ENCODE peak calls at places on chromosomes 2 and 18, in eight cellular contexts. R is transverse colon, I is pancreas, M is AG04450, C is aorta, N is lower lobe of right lung, L is keratinocyte, Y is MM.1S. Z is an unnamed sample. For H3K9me3, the result is how much of the 10 kb centered on the place peaks cover.

GRCh38 chr2:12606472-12607000 is 110.2 kb upstream of the TRIB2 start:
- DNase-seq in Y (no peak), R (no peak), C (no peak), L (no peak), I (no peak), M (no peak), N (no peak), Z (no peak)

GRCh38 chr2:210199186-210199765 is 26.0 kb downstream of the ACADL start:
- DNase-seq in Y (peak), R (no peak), N (no peak), M (no peak), L (no peak), I (no peak), C (no peak), Z (no peak)

GRCh38 chr18:62496262-62496661 is 26.6 kb upstream of the ZCCHC2 start:
- DNase-seq in C (no peak), L (no peak), I (no peak), M (no peak), N (no peak), R (no peak), Y (no peak), Z (no peak)

GRCh38 chr18:26008619-26009018 is 81.8 kb downstream of the SS18 start:
- DNase-seq in C (no peak), M (no peak), I (no peak), Y (no peak), R (no peak), N (no peak), L (no peak), Z (no peak)

GRCh38 chr2:170817999-170818293 is 1.3 kb downstream of the GAD1 start:
- DNase-seq in C (peak), L (no peak), R (no peak), Y (no peak), M (no peak), I (no peak), N (no peak), Z (no peak)

GRCh38 chr18:22710628-22711380 is 222.3 kb upstream of the RBBP8 start:
- DNase-seq in Y (no peak), I (peak), C (peak), M (no peak), R (peak), L (no peak), N (no peak), Z (peak)

GRCh38 chr2:239238839-239239606 is 161.8 kb downstream of the HDAC4 start:
- DNase-seq in L (no peak), R (no peak), C (no peak), N (no peak), I (no peak), M (no peak), Y (no peak), Z (peak)

GRCh38 chr2:203959265-203960034 is 22.9 kb downstream of the ICOS start:
- DNase-seq in R (no peak), C (no peak), M (no peak), L (no peak), I (no peak), Y (no peak), N (no peak), Z (no peak)

GRCh38 chr2:230980468-230980867 is 15.5 kb upstream of the SPATA3 start:
- DNase-seq in N (no peak), C (no peak), M (no peak), L (no peak), Y (no peak), R (no peak), I (no peak), Z (no peak)

GRCh38 chr2:144099746-144100438 is 420.0 kb downstream of the ZEB2 start:
- DNase-seq in C (no peak), M (peak), R (no peak), L (peak), Y (no peak), I (no peak), N (no peak), Z (no peak)

GRCh38 chr2:70995227-70995729 is 605 bp upstream of the TEX261 start:
- DNase-seq in N (no peak), Y (peak), L (no peak), I (no peak), C (no peak), M (no peak), R (peak), Z (no peak)

GRCh38 chr2:162826901-162827300 is 11.7 kb downstream of the KCNH7 start:
- DNase-seq in I (no peak), L (no peak), R (no peak), Y (no peak), C (no peak), N (no peak), M (no peak), Z (no peak)

GRCh38 chr2:136920652-136921333 is 155.4 kb downstream of the THSD7B start:
- DNase-seq in M (no peak), C (no peak), I (no peak), Y (no peak), R (no peak), L (no peak), N (no peak), Z (no peak)

GRCh38 chr2:188909036-188909435 is 65.1 kb upstream of the COL3A1 start:
- DNase-seq in C (no peak), L (no peak), M (peak), N (no peak), I (no peak), Y (no peak), R (no peak), Z (no peak)

GRCh38 chr2:235358981-235359471 is 134.8 kb upstream of the AGAP1 start:
- DNase-seq in M (no peak), L (no peak), R (no peak), C (no peak), I (no peak), Y (peak), N (no peak), Z (no peak)

GRCh38 chr18:75066223-75066622 is 142.7 kb downstream of the PTGR3 start:
- DNase-seq in L (no peak), R (no peak), N (no peak), C (no peak), I (no peak), Y (no peak), M (no peak), Z (no peak)

GRCh38 chr2:178629463-178629862 is 149.2 kb downstream of the PLEKHA3 start:
- DNase-seq in L (no peak), C (no peak), I (no peak), Y (no peak), R (no peak), M (no peak), N (no peak), Z (peak)

GRCh38 chr2:136134126-136134525 is 16.2 kb upstream of the CXCR4 start:
- DNase-seq in I (no peak), R (no peak), M (no peak), N (no peak), Y (no peak), C (no peak), L (no peak), Z (no peak)

GRCh38 chr18:50203801-50204604 is 9.1 kb upstream of the MYO5B start:
- DNase-seq in N (peak), Y (peak), I (peak), M (no peak), L (no peak), C (no peak), R (peak), Z (no peak)

GRCh38 chr2:185817991-185818390 is 79.4 kb downstream of the FSIP2 start:
- DNase-seq in R (no peak), M (no peak), N (no peak), I (no peak), Y (no peak), L (no peak), C (no peak), Z (no peak)

GRCh38 chr2:75053484-75054112 is 95.2 kb downstream of the POLE4 start:
- DNase-seq in N (no peak), L (no peak), R (peak), M (no peak), Y (peak), C (no peak), I (peak), Z (no peak)

GRCh38 chr2:218367415-218368149 is 10.9 kb downstream of the CATIP start:
- DNase-seq in Y (peak), L (no peak), N (peak), C (peak), R (peak), M (no peak), I (peak), Z (peak)

GRCh38 chr2:53033416-53033815 is 734.2 kb upstream of the CHAC2 start:
- DNase-seq in N (no peak), Y (no peak), I (no peak), L (no peak), M (peak), R (no peak), C (no peak), Z (no peak)

GRCh38 chr2:134900151-134900550 is 18.5 kb upstream of the CCNT2 start:
- DNase-seq in N (no peak), I (no peak), M (no peak), R (no peak), Y (no peak), C (no peak), L (no peak), Z (no peak)

GRCh38 chr2:145253492-145253891 is 733.6 kb upstream of the ZEB2 start:
- DNase-seq in M (no peak), R (no peak), Y (no peak), L (no peak), C (no peak), N (no peak), I (no peak), Z (no peak)

GRCh38 chr2:54880428-54880827 is 157.0 kb downstream of the EML6 start:
- DNase-seq in Y (no peak), L (no peak), R (no peak), I (no peak), C (no peak), N (no peak), M (no peak), Z (no peak)

GRCh38 chr2:64779117-64779690 is 125.5 kb upstream of the SERTAD2 start:
- DNase-seq in Y (no peak), M (peak), N (no peak), R (no peak), C (no peak), I (no peak), L (no peak), Z (no peak)

GRCh38 chr2:234091432-234091879 is 41.0 kb downstream of the SPP2 start:
- DNase-seq in I (no peak), L (no peak), C (no peak), Y (no peak), R (no peak), M (no peak), N (no peak), Z (no peak)

GRCh38 chr2:17191223-17191622 is 327.0 kb downstream of the RAD51AP2 start:
- DNase-seq in N (no peak), Y (no peak), I (no peak), M (no peak), C (no peak), L (no peak), R (no peak), Z (no peak)

GRCh38 chr2:44212301-44212700 is 43.6 kb downstream of the PPM1B start:
- DNase-seq in N (no peak), Y (no peak), R (no peak), M (no peak), I (no peak), L (no peak), C (no peak), Z (no peak)

GRCh38 chr2:63819765-63820717 is 21.7 kb upstream of the UGP2 start:
- DNase-seq in N (no peak), R (no peak), Y (no peak), L (no peak), M (no peak), C (no peak), I (peak), Z (peak)

GRCh38 chr2:43840961-43841360 is 2.2 kb downstream of the ABCG8 start:
- DNase-seq in C (no peak), L (no peak), I (no peak), M (no peak), Y (no peak), N (no peak), R (no peak), Z (no peak)

GRCh38 chr18:49993299-49993698 is 180.0 kb upstream of the ACAA2 start:
- DNase-seq in M (no peak), N (no peak), R (no peak), L (no peak), Y (no peak), I (no peak), C (no peak), Z (no peak)

GRCh38 chr2:149313512-149313972 is 16.8 kb upstream of the LYPD6 start:
- DNase-seq in L (peak), M (no peak), Y (peak), C (no peak), I (peak), N (no peak), R (peak), Z (no peak)

GRCh38 chr18:7514796-7515440 is 52.2 kb upstream of the PTPRM start:
- DNase-seq in N (no peak), L (peak), I (no peak), M (no peak), Y (no peak), C (no peak), R (no peak), Z (peak)

DNA sequence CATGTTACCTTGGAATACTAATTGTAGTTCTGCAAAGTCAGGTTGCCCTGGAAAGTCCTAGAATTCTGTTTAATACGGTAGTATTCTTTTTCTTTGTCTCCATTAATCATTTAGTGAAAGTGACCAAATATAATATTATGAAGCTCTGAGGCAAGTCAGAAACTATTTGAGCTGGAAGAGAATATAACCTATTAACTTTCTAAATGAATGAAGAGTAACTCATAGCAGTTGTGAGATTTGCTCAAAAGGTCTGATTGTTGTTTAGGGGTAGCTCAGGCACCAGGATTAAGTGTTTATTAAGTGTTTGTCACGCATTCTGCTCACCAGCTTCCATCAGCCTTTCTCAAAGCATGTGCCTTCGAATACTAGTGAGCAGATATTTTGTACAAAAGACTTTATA is 46.7 kb upstream of the SERPINE2 start:
- DNase-seq in L (no peak), I (no peak), N (no peak), Y (no peak), C (no peak), M (no peak), R (no peak), Z (no peak)
- H3K27ac ChIP-seq in L (peak), I (no peak), N (no peak), Y (no peak), C (no peak), M (no peak), R (no peak), Z (no peak)

DNA sequence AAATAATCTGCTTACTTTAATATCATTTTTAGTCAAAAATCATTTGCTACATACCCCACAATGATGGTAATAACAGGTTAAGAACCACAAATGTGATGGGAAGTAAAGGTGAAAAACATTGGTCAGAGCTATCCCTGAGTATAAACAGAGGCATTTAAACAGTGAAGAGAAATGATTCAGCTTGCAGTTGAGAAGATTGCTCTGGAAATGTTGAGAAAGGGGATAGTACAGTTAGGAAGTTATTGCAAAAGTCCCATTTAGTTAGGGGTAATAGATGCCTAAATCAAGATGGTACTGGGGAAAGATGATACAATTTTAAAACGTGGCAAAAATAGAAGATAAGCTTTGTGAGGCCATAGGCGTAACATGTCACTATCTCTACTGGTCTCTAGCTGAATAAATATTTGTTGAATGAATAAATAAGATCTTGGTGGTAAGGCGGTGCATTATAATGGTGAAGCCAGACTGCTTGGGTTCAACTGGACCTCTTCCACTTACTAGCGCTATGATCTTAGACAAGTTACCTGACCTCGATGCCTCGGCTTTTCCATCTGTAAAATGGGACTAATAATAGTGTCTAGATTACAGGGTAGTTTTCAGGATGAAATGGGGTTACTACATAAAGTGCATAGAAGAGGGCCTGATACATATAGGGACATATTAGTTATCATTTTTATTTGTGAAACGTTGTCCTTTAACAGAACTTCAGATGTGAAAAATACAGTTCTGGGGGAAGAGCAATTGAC is 2.0 kb upstream of the BZW1 start:
- DNase-seq in C (no peak), L (no peak), I (no peak), Y (no peak), N (no peak), M (no peak), R (no peak), Z (no peak)
- H3K4me3 ChIP-seq in C (no peak), L (no peak), I (no peak), Y (no peak), N (no peak), M (no peak), R (no peak), Z (no peak)

GRCh38 chr18:56171854-56172253 is 466.5 kb downstream of the TXNL1 start:
- DNase-seq in M (no peak), R (no peak), L (no peak), N (no peak), I (no peak), C (no peak), Y (no peak), Z (no peak)

GRCh38 chr18:56175309-56175708 is 463.1 kb downstream of the TXNL1 start:
- DNase-seq in Y (no peak), C (no peak), L (no peak), I (no peak), R (no peak), N (no peak), M (no peak), Z (no peak)

GRCh38 chr18:56172527-56172926 is 465.9 kb downstream of the TXNL1 start:
- DNase-seq in C (no peak), L (no peak), R (no peak), I (no peak), M (no peak), Y (no peak), N (no peak), Z (no peak)

GRCh38 chr18:56176750-56177149 is 461.6 kb downstream of the TXNL1 start:
- DNase-seq in I (no peak), Y (no peak), L (no peak), M (no peak), N (no peak), R (no peak), C (no peak), Z (no peak)

GRCh38 chr18:56173542-56174220 is 464.7 kb downstream of the TXNL1 start:
- DNase-seq in R (no peak), C (no peak), I (no peak), Y (no peak), N (no peak), M (peak), L (no peak), Z (no peak)
- H3K9me3 ChIP-seq in R (under half), C (under half), I (under half), Y (under half), N (under half), M (under half), L (under half), Z (under half)

GRCh38 chr18:59050661-59051057 is 89.0 kb upstream of the SEC11C start:
- DNase-seq in Y (no peak), N (no peak), L (no peak), C (no peak), R (no peak), I (no peak), M (no peak), Z (no peak)

GRCh38 chr18:59054892-59055291 is 84.8 kb upstream of the SEC11C start:
- DNase-seq in M (no peak), R (no peak), I (peak), C (no peak), Y (no peak), N (no peak), L (no peak), Z (no peak)

GRCh38 chr18:59051470-59052165 is 88.1 kb upstream of the SEC11C start:
- DNase-seq in R (no peak), I (peak), N (no peak), L (no peak), M (no peak), Y (no peak), C (peak), Z (peak)

GRCh38 chr18:59055345-59056032 is 84.2 kb upstream of the SEC11C start:
- DNase-seq in M (no peak), Y (no peak), C (no peak), I (no peak), L (no peak), R (no peak), N (no peak), Z (no peak)

GRCh38 chr18:59052965-59053960 is 86.4 kb upstream of the SEC11C start:
- DNase-seq in C (no peak), I (no peak), Y (no peak), M (no peak), L (no peak), N (no peak), R (no peak), Z (no peak)
- H3K27ac ChIP-seq in C (no peak), I (peak), Y (no peak), M (no peak), L (no peak), N (no peak), R (no peak), Z (no peak)

Z was measured in right cardiac atrium.